ENCODE peak calls at places on chromosomes 1 and 21, in eight cellular contexts. Y is NCI-H446 treated with DMSO at 0.1 percent for 48 hours; A is mesenchymal stem cell; O is thoracic aorta; L is activated CD8-positive, alpha-beta memory T cell treated with anti-CD3 and anti-CD28 coated beads for 48 hours; Q is T-cell; K is astrocyte of the hippocampus; D is amygdala. M is an unnamed sample.

GRCh38 chr1:218754477-218754876 is 409.3 kb downstream of the TGFB2 start:
- DNase-seq in Y (no peak), A (no peak), O (no peak), L (no peak), Q (no peak), K (no peak), D (no peak), M (no peak)

GRCh38 chr21:41511858-41512257 is 3.9 kb upstream of the TMPRSS2 start:
- DNase-seq in Y (no peak), A (no peak), O (no peak), L (no peak), Q (no peak), K (no peak), D (no peak), M (no peak)

GRCh38 chr1:229664133-229664689 is 38.2 kb downstream of the URB2 start:
- DNase-seq in Y (no peak), A (peak), O (no peak), L (peak), Q (peak), K (peak), D (no peak), M (peak)

GRCh38 chr1:205907794-205908193 is 35.5 kb downstream of the SLC26A9 start:
- DNase-seq in Y (no peak), A (peak), O (no peak), L (no peak), Q (no peak), K (peak), D (no peak), M (peak)

GRCh38 chr1:4690951-4691675 is 36.7 kb downstream of the AJAP1 start:
- DNase-seq in Y (no peak), A (no peak), O (no peak), L (no peak), Q (no peak), K (peak), D (no peak), M (peak)

GRCh38 chr1:75791022-75791421 is 5.0 kb downstream of the RABGGTB start:
- DNase-seq in Y (no peak), A (peak), O (no peak), L (no peak), Q (no peak), K (no peak), D (no peak), M (no peak)

GRCh38 chr1:41773144-41773571 is 145.6 kb downstream of the HIVEP3 start:
- DNase-seq in Y (no peak), A (no peak), O (no peak), L (no peak), Q (no peak), K (peak), D (no peak), M (no peak)

GRCh38 chr1:57489342-57490036 is 65.6 kb upstream of the DAB1 start:
- DNase-seq in Y (peak), A (peak), O (no peak), L (no peak), Q (no peak), K (peak), D (no peak), M (peak)

GRCh38 chr1:184002071-184002470 is 35.5 kb downstream of the COLGALT2 start:
- DNase-seq in Y (peak), A (peak), O (no peak), L (no peak), Q (no peak), K (peak), D (no peak), M (peak)

GRCh38 chr1:34199927-34200326 is 23.2 kb downstream of the C1orf94 start:
- DNase-seq in Y (no peak), A (no peak), O (no peak), L (no peak), Q (no peak), K (peak), D (no peak), M (peak)

GRCh38 chr1:97919568-97920261 is 1.1 kb downstream of the DPYD start:
- DNase-seq in Y (no peak), A (peak), O (no peak), L (no peak), Q (no peak), K (peak), D (no peak), M (no peak)

GRCh38 chr1:109185357-109185756 is 28.4 kb upstream of the SARS1 start:
- DNase-seq in Y (no peak), A (no peak), O (no peak), L (no peak), Q (no peak), K (no peak), D (no peak), M (no peak)

GRCh38 chr1:27659497-27660299 is 12.3 kb downstream of the IFI6 start:
- DNase-seq in Y (no peak), A (peak), O (peak), L (peak), Q (peak), K (peak), D (peak), M (peak)

GRCh38 chr1:116966791-116967190 is 34.8 kb upstream of the CD101 start:
- DNase-seq in Y (no peak), A (no peak), O (no peak), L (no peak), Q (no peak), K (no peak), D (no peak), M (peak)

GRCh38 chr21:45923146-45923545 is 58.4 kb upstream of the COL6A1 start:
- DNase-seq in Y (no peak), A (peak), O (no peak), L (peak), Q (peak), K (peak), D (peak), M (peak)

GRCh38 chr1:35660581-35661473 is 19.5 kb upstream of the PSMB2 start:
- DNase-seq in Y (peak), A (peak), O (no peak), L (no peak), Q (no peak), K (peak), D (no peak), M (peak)

GRCh38 chr21:28419110-28419509 is 573.6 kb downstream of the LTN1 start:
- DNase-seq in Y (no peak), A (peak), O (no peak), L (no peak), Q (no peak), K (peak), D (no peak), M (no peak)

GRCh38 chr1:181396171-181396670 is 87.1 kb upstream of the CACNA1E start:
- DNase-seq in Y (no peak), A (no peak), O (no peak), L (no peak), Q (peak), K (no peak), D (no peak), M (no peak)

GRCh38 chr21:45421071-45421845 is 16.3 kb downstream of the COL18A1 start:
- DNase-seq in Y (no peak), A (no peak), O (no peak), L (no peak), Q (no peak), K (no peak), D (no peak), M (peak)

GRCh38 chr1:115837762-115838421 is 3.0 kb downstream of the NHLH2 start:
- DNase-seq in Y (no peak), A (no peak), O (no peak), L (no peak), Q (no peak), K (peak), D (no peak), M (peak)

GRCh38 chr1:155127672-155128468 is at the start of gene EFNA1:
- DNase-seq in Y (peak), A (peak), O (no peak), L (peak), Q (peak), K (peak), D (peak), M (peak)

GRCh38 chr1:19397217-19397945 is 85.3 kb downstream of the SLC66A1 start:
- DNase-seq in Y (no peak), A (no peak), O (no peak), L (no peak), Q (no peak), K (no peak), D (no peak), M (no peak)

GRCh38 chr1:65371544-65371943 is 48.9 kb upstream of the LEPR start:
- DNase-seq in Y (no peak), A (no peak), O (no peak), L (no peak), Q (no peak), K (no peak), D (no peak), M (no peak)

GRCh38 chr1:211703812-211704566 is 28.6 kb upstream of the NEK2 start:
- DNase-seq in Y (no peak), A (no peak), O (no peak), L (no peak), Q (no peak), K (no peak), D (no peak), M (no peak)

GRCh38 chr1:163870666-163871065 is 548.9 kb downstream of the NUF2 start:
- DNase-seq in Y (no peak), A (no peak), O (no peak), L (no peak), Q (no peak), K (peak), D (no peak), M (no peak)

GRCh38 chr1:55280731-55281130 is 65.6 kb upstream of the USP24 start:
- DNase-seq in Y (no peak), A (no peak), O (no peak), L (no peak), Q (no peak), K (no peak), D (no peak), M (no peak)

GRCh38 chr1:149978547-149979023 is 31.9 kb downstream of the OTUD7B start:
- DNase-seq in Y (no peak), A (no peak), O (no peak), L (no peak), Q (no peak), K (peak), D (no peak), M (peak)

GRCh38 chr21:18499761-18500376 is 96.3 kb upstream of the TMPRSS15 start:
- DNase-seq in Y (peak), A (peak), O (no peak), L (no peak), Q (no peak), K (peak), D (no peak), M (peak)

GRCh38 chr21:25732091-25732760 is 2.5 kb downstream of the ATP5PF start:
- DNase-seq in Y (no peak), A (peak), O (no peak), L (no peak), Q (no peak), K (peak), D (no peak), M (no peak)

GRCh38 chr1:65470766-65471165 is 50.3 kb downstream of the LEPR start:
- DNase-seq in Y (no peak), A (no peak), O (no peak), L (no peak), Q (no peak), K (peak), D (no peak), M (no peak)

GRCh38 chr1:82778612-82779011 is 977.9 kb downstream of the ADGRL2 start:
- DNase-seq in Y (no peak), A (peak), O (no peak), L (no peak), Q (no peak), K (peak), D (no peak), M (peak)

GRCh38 chr1:27142464-27142863 is 12.5 kb downstream of the SLC9A1 start:
- DNase-seq in Y (no peak), A (no peak), O (no peak), L (no peak), Q (no peak), K (no peak), D (no peak), M (peak)

M was measured in Daoy.